ENCODE peak calls at places on chromosomes 3 and 15, in four cellular contexts. G is SK-N-SH, N is GM12878, F is H1. V is an unnamed sample.

GRCh38 chr3:72086051-72086711 is 301.2 kb upstream of the PROK2 start:
- DNase-seq in G (no peak), N (no peak), F (no peak), V (peak)

GRCh38 chr3:194250104-194251002 is 100.8 kb downstream of the CPN2 start:
- DNase-seq in G (peak), N (no peak), F (peak), V (no peak)

GRCh38 chr15:34436126-34436955 is 1.3 kb downstream of the GOLGA8A start:
- DNase-seq in G (peak), N (no peak), F (peak), V (peak)

GRCh38 chr3:149198611-149199010 is 23.0 kb downstream of the CP start:
- DNase-seq in G (no peak), N (no peak), F (no peak), V (no peak)

GRCh38 chr15:68620721-68621528 is 42.1 kb downstream of the CORO2B start:
- DNase-seq in G (no peak), N (no peak), F (no peak), V (no peak)

GRCh38 chr3:149042766-149043386 is 43.5 kb downstream of the HLTF start:
- DNase-seq in G (no peak), N (peak), F (no peak), V (no peak)

GRCh38 chr3:189862385-189863023 is 231.3 kb downstream of the TP63 start:
- DNase-seq in G (no peak), N (no peak), F (no peak), V (no peak)

GRCh38 chr3:191263850-191264249 is 64.8 kb downstream of the OSTN start:
- DNase-seq in G (no peak), N (no peak), F (no peak), V (no peak)

GRCh38 chr3:52330194-52330805 is 14.2 kb downstream of the DNAH1 start:
- DNase-seq in G (no peak), N (no peak), F (no peak), V (no peak)

GRCh38 chr15:87954783-87955182 is 301.8 kb downstream of the NTRK3 start:
- DNase-seq in G (no peak), N (no peak), F (no peak), V (no peak)

GRCh38 chr15:99958426-99959097 is 225.3 kb upstream of the LYSMD4 start:
- DNase-seq in G (no peak), N (no peak), F (peak), V (no peak)

GRCh38 chr15:100140527-100141303 is 201.1 kb downstream of the ADAMTS17 start:
- DNase-seq in G (no peak), N (no peak), F (no peak), V (no peak)

GRCh38 chr15:42371125-42371524 is 11.8 kb downstream of the CAPN3 start:
- DNase-seq in G (no peak), N (no peak), F (no peak), V (peak)

GRCh38 chr3:154779571-154779970 is 300.5 kb upstream of the MME start:
- DNase-seq in G (no peak), N (no peak), F (no peak), V (no peak)

GRCh38 chr15:77421370-77421700 is 647 bp downstream of the HMG20A start:
- DNase-seq in G (peak), N (no peak), F (no peak), V (no peak)

GRCh38 chr15:91385301-91385700 is 285.2 kb downstream of the SV2B start:
- DNase-seq in G (no peak), N (no peak), F (no peak), V (no peak)

GRCh38 chr3:48538451-48538850 is 18.2 kb downstream of the PFKFB4 start:
- DNase-seq in G (no peak), N (no peak), F (no peak), V (no peak)

GRCh38 chr3:2001306-2002108 is 97.2 kb upstream of the CNTN4 start:
- DNase-seq in G (peak), N (no peak), F (no peak), V (no peak)

GRCh38 chr15:39172380-39173281 is 408.2 kb upstream of the THBS1 start:
- DNase-seq in G (no peak), N (no peak), F (peak), V (no peak)

GRCh38 chr15:67043939-67044771 is 21.2 kb upstream of the SMAD3 start:
- DNase-seq in G (no peak), N (no peak), F (peak), V (no peak)

GRCh38 chr3:16606398-16606797 is 1.2 kb upstream of the DAZL start:
- DNase-seq in G (no peak), N (no peak), F (no peak), V (no peak)

GRCh38 chr3:166123088-166123487 is 285.9 kb upstream of the BCHE start:
- DNase-seq in G (no peak), N (no peak), F (no peak), V (no peak)

GRCh38 chr3:165502707-165503106 is 306.5 kb upstream of the SLITRK3 start:
- DNase-seq in G (no peak), N (no peak), F (no peak), V (no peak)

GRCh38 chr3:164748626-164749025 is 329.7 kb downstream of the SI start:
- DNase-seq in G (no peak), N (no peak), F (no peak), V (no peak)

GRCh38 chr3:184479426-184480126 is 82.0 kb upstream of the EPHB3 start:
- DNase-seq in G (no peak), N (no peak), F (no peak), V (no peak)

GRCh38 chr3:104849070-104849469 is 517.6 kb upstream of the ALCAM start:
- DNase-seq in G (no peak), N (no peak), F (no peak), V (no peak)

GRCh38 chr3:160180581-160181216 is 44.5 kb upstream of the C3orf80 start:
- DNase-seq in G (peak), N (no peak), F (peak), V (no peak)

GRCh38 chr3:132183811-132184210 is 133.4 kb upstream of the ACP3 start:
- DNase-seq in G (no peak), N (no peak), F (no peak), V (no peak)

GRCh38 chr15:31398677-31399260 is 72.1 kb downstream of the KLF13 start:
- DNase-seq in G (no peak), N (no peak), F (no peak), V (no peak)

GRCh38 chr15:52529289-52529929 is 729 bp upstream of the MYO5A start:
- DNase-seq in G (no peak), N (no peak), F (peak), V (no peak)

GRCh38 chr3:56838441-56838840 is 36.7 kb upstream of the ARHGEF3 start:
- DNase-seq in G (no peak), N (no peak), F (no peak), V (no peak)

GRCh38 chr3:192887701-192888100 is 30.0 kb downstream of the MB21D2 start:
- DNase-seq in G (no peak), N (no peak), F (no peak), V (no peak)

GRCh38 chr3:192884831-192885356 is 32.8 kb downstream of the MB21D2 start:
- DNase-seq in G (peak), N (no peak), F (no peak), V (no peak)

GRCh38 chr3:192885374-192885773 is 32.3 kb downstream of the MB21D2 start:
- DNase-seq in G (peak), N (no peak), F (no peak), V (no peak)

GRCh38 chr3:192888121-192888520 is 29.5 kb downstream of the MB21D2 start:
- DNase-seq in G (no peak), N (no peak), F (no peak), V (no peak)

GRCh38 chr3:192887047-192887446 is 30.6 kb downstream of the MB21D2 start:
- DNase-seq in G (no peak), N (no peak), F (no peak), V (no peak)
- TF ChIP-seq NRF1 in G (no peak), N (no peak), F (no peak), V (no peak)

GRCh38 chr15:93139436-93139835 is 50.4 kb upstream of the RGMA start:
- DNase-seq in G (no peak), N (no peak), F (no peak), V (no peak)

GRCh38 chr15:93138681-93139080 is 49.7 kb upstream of the RGMA start:
- DNase-seq in G (no peak), N (no peak), F (no peak), V (no peak)

GRCh38 chr15:93143186-93143585 is 54.2 kb upstream of the RGMA start:
- DNase-seq in G (no peak), N (no peak), F (no peak), V (no peak)

GRCh38 chr15:93144477-93145270 is 55.7 kb upstream of the RGMA start:
- DNase-seq in G (no peak), N (no peak), F (no peak), V (no peak)

GRCh38 chr15:93141373-93141790 is 52.4 kb upstream of the RGMA start:
- DNase-seq in G (no peak), N (no peak), F (no peak), V (no peak)
- TF ChIP-seq MAX in G (no peak), N (no peak), F (no peak), V (no peak)

GRCh38 chr3:58260261-58260731 is 22.7 kb downstream of the ABHD6 start:
- DNase-seq in G (no peak), N (no peak), F (no peak), V (no peak)
- TF ChIP-seq NRF1 in G (no peak), N (no peak), F (no peak), V (no peak)

GRCh38 chr3:139121513-139122220 is 77.0 kb upstream of the PRR23C start:
- DNase-seq in G (no peak), N (no peak), F (no peak), V (peak)

GRCh38 chr3:139124197-139124596 is 79.5 kb upstream of the PRR23C start:
- DNase-seq in G (no peak), N (no peak), F (peak), V (no peak)

GRCh38 chr3:139122612-139123011 is 77.9 kb upstream of the PRR23C start:
- DNase-seq in G (no peak), N (no peak), F (peak), V (no peak)

GRCh38 chr3:139122221-139122581 is 77.5 kb upstream of the PRR23C start:
- DNase-seq in G (no peak), N (no peak), F (peak), V (no peak)

DNA sequence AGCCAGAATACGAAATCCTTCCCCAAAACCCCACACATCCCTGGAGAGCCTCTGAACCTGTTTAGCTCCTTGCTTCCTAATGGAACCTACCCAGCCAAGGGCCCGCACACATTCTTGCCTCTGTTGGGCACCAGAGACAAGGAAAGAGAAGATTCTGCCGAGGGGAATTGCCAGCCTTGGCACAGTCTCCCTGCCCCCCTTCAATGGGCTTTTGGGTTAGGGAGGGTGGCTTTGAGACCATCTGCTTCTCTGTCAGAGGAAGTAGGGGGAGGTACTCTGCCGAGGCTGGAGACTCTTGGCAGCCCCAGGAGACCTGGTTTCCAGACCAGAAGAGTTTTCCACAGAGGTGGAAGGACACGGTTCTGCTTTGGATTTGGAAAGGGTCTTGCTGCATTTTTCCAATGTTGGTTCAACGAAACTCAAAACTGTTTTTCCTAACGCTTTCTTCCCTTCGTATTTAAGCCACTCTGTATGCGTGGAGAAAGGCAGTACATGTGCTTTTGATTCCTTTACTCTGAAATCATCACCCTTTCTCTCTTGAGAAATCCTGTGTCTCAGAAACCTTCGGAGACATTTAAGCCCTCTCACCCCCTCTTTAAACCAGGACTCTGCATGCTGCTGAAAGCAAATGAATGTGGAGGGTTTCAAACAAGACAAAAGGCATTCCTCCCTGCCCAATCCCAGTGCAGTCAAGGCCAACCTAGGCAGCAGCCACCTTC is 78.8 kb upstream of the PRR23C start:
- DNase-seq in G (no peak), N (no peak), F (peak), V (no peak)
- TF ChIP-seq MAX in G (no peak), N (no peak), F (no peak), V (no peak)

DNA sequence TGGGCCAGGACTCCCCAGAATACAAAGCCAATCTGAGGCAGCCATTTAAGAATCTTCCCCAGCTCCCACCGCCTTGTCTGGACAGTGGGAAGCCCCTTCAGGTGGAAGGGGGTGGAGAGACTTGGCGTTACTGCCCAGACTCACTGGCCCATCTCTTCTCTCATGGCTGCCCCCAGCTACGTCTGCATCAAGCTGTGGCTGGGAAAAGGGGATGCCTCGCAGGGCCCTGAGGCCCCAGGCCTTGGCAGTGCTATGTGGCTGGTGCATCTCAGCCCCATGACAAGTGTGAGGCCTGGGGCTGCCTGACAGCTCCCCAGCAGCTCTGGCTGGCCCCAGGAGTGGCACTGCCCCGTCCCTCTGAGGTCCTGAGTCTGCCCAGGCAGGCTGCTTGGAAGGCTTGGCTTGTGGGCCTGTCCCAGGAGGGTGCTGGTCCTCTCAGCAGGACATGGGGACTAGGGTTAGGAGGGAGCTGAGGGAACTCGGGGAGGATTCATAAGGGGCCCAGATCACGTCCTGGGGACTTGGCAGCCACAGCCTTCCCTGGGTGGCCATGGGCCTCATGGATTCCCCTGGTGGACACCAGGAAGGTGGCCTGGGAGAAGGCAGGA is 20.2 kb upstream of the SLC41A3 start:
- DNase-seq in G (peak), N (no peak), F (no peak), V (no peak)
- TF ChIP-seq NRF1 in G (no peak), N (no peak), F (no peak), V (no peak)

GRCh38 chr3:129280183-129280582 is 1.5 kb downstream of the HMCES start:
- DNase-seq in G (no peak), N (no peak), F (no peak), V (no peak)

GRCh38 chr3:129277829-129278271 is 820 bp upstream of the HMCES start:
- DNase-seq in G (peak), N (no peak), F (peak), V (peak)

GRCh38 chr3:129281726-129282125 is 3.1 kb downstream of the HMCES start:
- DNase-seq in G (no peak), N (no peak), F (no peak), V (no peak)

GRCh38 chr3:129278439-129278969 is at the start of gene HMCES:
- DNase-seq in G (peak), N (peak), F (peak), V (peak)

DNA sequence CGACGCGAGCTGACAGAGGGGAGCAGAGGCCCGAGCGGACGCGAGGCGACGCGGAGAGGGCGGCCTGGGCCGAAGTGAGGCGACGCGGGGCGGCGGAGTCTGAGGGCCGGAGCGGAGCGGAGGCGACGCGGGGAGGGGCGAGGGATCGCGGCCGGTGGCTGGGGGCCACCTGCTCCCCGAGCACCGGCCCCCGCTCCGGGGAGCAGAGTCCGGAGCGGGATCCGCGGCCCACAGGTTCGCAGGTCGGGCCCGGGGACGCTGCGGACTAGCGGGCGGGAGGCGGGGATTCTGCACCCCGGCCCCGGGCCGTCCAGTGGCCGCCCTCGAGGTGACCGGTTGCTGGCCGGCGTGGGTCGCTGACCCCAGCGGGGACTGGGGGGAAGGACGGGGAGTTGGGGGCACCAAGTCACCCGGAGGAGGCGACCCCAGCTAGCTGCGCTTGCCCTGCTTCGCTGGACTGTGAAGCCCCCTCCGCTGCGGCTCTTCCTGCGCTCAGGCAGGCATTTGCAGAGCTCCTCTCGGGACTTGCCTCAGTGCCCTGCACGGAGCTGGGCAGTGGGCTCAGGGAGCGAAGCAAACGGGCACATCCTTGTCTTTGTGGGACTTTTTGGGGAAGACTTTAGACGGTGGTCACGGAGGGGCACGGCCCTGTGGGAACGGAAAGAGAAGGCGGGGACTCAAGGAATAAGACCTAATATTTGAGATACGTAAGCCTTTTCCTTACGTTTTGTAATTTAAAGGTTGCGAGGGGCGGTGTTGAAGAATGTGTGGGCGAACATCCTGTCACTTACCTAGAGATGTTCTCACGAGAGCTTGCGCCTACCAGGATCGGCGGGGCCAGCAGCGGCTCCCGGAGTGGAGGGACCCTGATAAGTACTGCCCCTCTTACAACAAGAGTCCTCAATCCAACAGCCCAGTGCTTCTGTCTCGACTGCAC is 568 bp downstream of the HMCES start:
- DNase-seq in G (peak), N (no peak), F (peak), V (peak)
- TF ChIP-seq MAX in G (no peak), N (no peak), F (no peak), V (no peak)

DNA sequence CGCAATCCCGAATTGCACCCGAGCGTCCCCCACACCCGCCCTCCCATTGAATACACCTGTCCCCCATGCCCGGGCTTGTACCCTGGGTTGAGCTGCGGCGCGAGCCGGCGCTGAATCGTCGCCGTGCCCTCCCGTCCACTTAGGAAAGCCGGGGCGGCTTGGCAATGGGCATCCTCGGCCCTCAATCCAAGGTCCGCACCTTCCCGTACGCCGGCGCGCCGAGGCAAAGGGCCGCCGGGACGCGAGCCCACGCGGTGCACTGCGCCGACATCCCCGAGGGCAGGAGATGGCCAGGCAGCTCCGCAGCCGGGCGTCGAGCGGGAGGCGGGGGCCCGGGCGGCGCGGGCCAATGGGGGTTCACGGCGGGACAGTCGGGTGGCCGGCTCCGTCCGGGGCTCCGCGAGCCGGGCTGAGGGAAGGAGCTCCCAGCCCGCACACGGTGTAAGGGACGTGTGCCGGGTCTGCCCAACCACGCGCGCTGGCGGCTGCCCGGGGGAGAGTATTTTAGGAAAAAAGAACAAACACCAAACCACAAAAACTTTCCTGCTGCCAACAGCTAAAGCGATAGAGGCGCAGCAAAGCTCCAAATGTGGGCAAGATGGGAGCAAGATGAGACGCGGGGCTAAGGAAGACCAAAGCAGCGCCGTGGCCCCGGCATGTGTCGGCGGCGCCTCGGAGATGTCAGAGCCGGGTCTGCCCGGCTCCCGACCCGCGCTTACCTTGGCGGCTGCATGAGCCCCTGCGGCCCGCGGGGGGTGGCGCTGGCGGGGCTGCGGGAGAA is 621 bp downstream of the RGMA start:
- DNase-seq in G (peak), N (no peak), F (peak), V (no peak)
- TF ChIP-seq NRF1 in G (no peak), N (no peak), F (no peak), V (no peak)